ENCODE peak calls at places on chromosomes 4 and X, in four cellular contexts. C, J, R and V are unnamed samples.

GRCh38 chrX:135977611-135978010 is 3.8 kb upstream of the MMGT1 start:
- DNase-seq in R (no peak), J (no peak), C (no peak), V (no peak)

GRCh38 chr4:47639531-47639930 is 154.5 kb downstream of the ATP10D start:
- DNase-seq in J (no peak), R (no peak), C (no peak), V (no peak)

GRCh38 chr4:155025762-155026457 is 182.5 kb upstream of the NPY2R start:
- DNase-seq in J (no peak), R (no peak), C (no peak), V (no peak)

GRCh38 chr4:91258326-91258725 is 1045.4 kb upstream of the GRID2 start:
- DNase-seq in C (no peak), R (no peak), J (no peak), V (no peak)

GRCh38 chr4:101019941-101020401 is 327.4 kb downstream of the PPP3CA start:
- DNase-seq in J (no peak), R (no peak), C (no peak), V (no peak)

GRCh38 chr4:13528823-13529129 is 15.5 kb downstream of the NKX3-2 start:
- DNase-seq in C (no peak), R (no peak), J (no peak), V (no peak)

GRCh38 chr4:72568959-72569718 is at the start of gene ADAMTS3:
- DNase-seq in C (peak), J (no peak), R (peak), V (peak)

GRCh38 chr4:31995943-31996901 is 1276.1 kb downstream of the PCDH7 start:
- DNase-seq in J (no peak), C (no peak), R (no peak), V (no peak)

GRCh38 chr4:67048530-67048929 is 496.8 kb downstream of the CENPC start:
- DNase-seq in J (no peak), R (no peak), C (no peak), V (no peak)